ENCODE peak calls at places on chromosomes 5 and 9, in four cellular contexts. One of them, this sample, is unnamed.

GRCh38 chr5:128228506-128228905 is 144.9 kb downstream of the SLC12A2 start:
- DNase-seq in NCI-H1694: peak; percentile 61
- DNase-seq in GM10248: no peak
- DNase-seq in activated T-cell treated with anti-CD3 and anti-CD28 coated beads, Interleukin-2, amount 50 U/mL, for 4 hours: no peak
- DNase-seq in this sample: no peak

GRCh38 chr5:133109655-133110483 is 58.1 kb downstream of the HSPA4 start:
- DNase-seq in NCI-H1694: no peak
- DNase-seq in GM10248: no peak
- DNase-seq in activated T-cell treated with anti-CD3 and anti-CD28 coated beads, Interleukin-2, amount 50 U/mL, for 4 hours: no peak
- DNase-seq in this sample: no peak

GRCh38 chr9:4490705-4491620 is 695 bp downstream of the SLC1A1 start:
- DNase-seq in NCI-H1694: no peak
- DNase-seq in GM10248: peak; percentile 38
- DNase-seq in activated T-cell treated with anti-CD3 and anti-CD28 coated beads, Interleukin-2, amount 50 U/mL, for 4 hours: no peak
- DNase-seq in this sample: no peak

GRCh38 chr5:55679556-55679955 is 32.6 kb downstream of the SLC38A9 start:
- DNase-seq in NCI-H1694: no peak
- DNase-seq in GM10248: no peak
- DNase-seq in activated T-cell treated with anti-CD3 and anti-CD28 coated beads, Interleukin-2, amount 50 U/mL, for 4 hours: no peak
- DNase-seq in this sample: no peak

GRCh38 chr5:106454651-106455415 is 1215.9 kb downstream of the EFNA5 start:
- DNase-seq in NCI-H1694: no peak
- DNase-seq in GM10248: no peak
- DNase-seq in activated T-cell treated with anti-CD3 and anti-CD28 coated beads, Interleukin-2, amount 50 U/mL, for 4 hours: no peak
- DNase-seq in this sample: no peak

GRCh38 chr9:93170571-93170970 is 13.4 kb upstream of the WNK2 start:
- DNase-seq in NCI-H1694: no peak
- DNase-seq in GM10248: no peak
- DNase-seq in activated T-cell treated with anti-CD3 and anti-CD28 coated beads, Interleukin-2, amount 50 U/mL, for 4 hours: no peak
- DNase-seq in this sample: no peak

GRCh38 chr5:134171972-134172371 is 4.8 kb downstream of the SKP1 start:
- DNase-seq in NCI-H1694: no peak
- DNase-seq in GM10248: no peak
- DNase-seq in activated T-cell treated with anti-CD3 and anti-CD28 coated beads, Interleukin-2, amount 50 U/mL, for 4 hours: no peak
- DNase-seq in this sample: no peak

GRCh38 chr5:71013575-71013974 is 11.6 kb downstream of the NAIP start:
- DNase-seq in NCI-H1694: no peak
- DNase-seq in GM10248: no peak
- DNase-seq in activated T-cell treated with anti-CD3 and anti-CD28 coated beads, Interleukin-2, amount 50 U/mL, for 4 hours: no peak
- DNase-seq in this sample: no peak

GRCh38 chr5:151075698-151076331 is 5.0 kb downstream of the TNIP1 start:
- DNase-seq in NCI-H1694: no peak
- DNase-seq in GM10248: no peak
- DNase-seq in activated T-cell treated with anti-CD3 and anti-CD28 coated beads, Interleukin-2, amount 50 U/mL, for 4 hours: no peak
- DNase-seq in this sample: no peak

GRCh38 chr9:93654351-93654961 is 78.1 kb downstream of the PHF2 start:
- DNase-seq in NCI-H1694: no peak
- DNase-seq in GM10248: no peak
- DNase-seq in activated T-cell treated with anti-CD3 and anti-CD28 coated beads, Interleukin-2, amount 50 U/mL, for 4 hours: no peak
- DNase-seq in this sample: no peak

GRCh38 chr9:134314039-134314949 is 12.0 kb upstream of the RXRA start:
- DNase-seq in NCI-H1694: no peak
- DNase-seq in GM10248: no peak
- DNase-seq in activated T-cell treated with anti-CD3 and anti-CD28 coated beads, Interleukin-2, amount 50 U/mL, for 4 hours: no peak
- DNase-seq in this sample: no peak

GRCh38 chr5:15623794-15624193 is 123.8 kb downstream of the FBXL7 start:
- DNase-seq in NCI-H1694: no peak
- DNase-seq in GM10248: no peak
- DNase-seq in activated T-cell treated with anti-CD3 and anti-CD28 coated beads, Interleukin-2, amount 50 U/mL, for 4 hours: no peak
- DNase-seq in this sample: no peak

GRCh38 chr5:82011761-82012160 is 39.9 kb downstream of the ATG10 start:
- DNase-seq in NCI-H1694: no peak
- DNase-seq in GM10248: no peak
- DNase-seq in activated T-cell treated with anti-CD3 and anti-CD28 coated beads, Interleukin-2, amount 50 U/mL, for 4 hours: no peak
- DNase-seq in this sample: no peak

GRCh38 chr5:127055880-127056653 is 17.2 kb downstream of the C5orf63 start:
- DNase-seq in NCI-H1694: no peak
- DNase-seq in GM10248: no peak
- DNase-seq in activated T-cell treated with anti-CD3 and anti-CD28 coated beads, Interleukin-2, amount 50 U/mL, for 4 hours: no peak
- DNase-seq in this sample: no peak

GRCh38 chr5:106730912-106731311 is 939.8 kb downstream of the EFNA5 start:
- DNase-seq in NCI-H1694: no peak
- DNase-seq in GM10248: no peak
- DNase-seq in activated T-cell treated with anti-CD3 and anti-CD28 coated beads, Interleukin-2, amount 50 U/mL, for 4 hours: no peak
- DNase-seq in this sample: no peak

GRCh38 chr5:149799119-149799623 is 69.1 kb downstream of the PPARGC1B start:
- DNase-seq in NCI-H1694: peak; percentile 21
- DNase-seq in GM10248: no peak
- DNase-seq in activated T-cell treated with anti-CD3 and anti-CD28 coated beads, Interleukin-2, amount 50 U/mL, for 4 hours: no peak
- DNase-seq in this sample: peak; percentile 66

GRCh38 chr5:14250094-14250777 is 107.1 kb downstream of the TRIO start:
- DNase-seq in NCI-H1694: peak; percentile 11
- DNase-seq in GM10248: no peak
- DNase-seq in activated T-cell treated with anti-CD3 and anti-CD28 coated beads, Interleukin-2, amount 50 U/mL, for 4 hours: no peak
- DNase-seq in this sample: peak; percentile 35

GRCh38 chr5:73280821-73281746 is 108.1 kb downstream of the TMEM174 start:
- DNase-seq in NCI-H1694: peak; percentile 66
- DNase-seq in GM10248: no peak
- DNase-seq in activated T-cell treated with anti-CD3 and anti-CD28 coated beads, Interleukin-2, amount 50 U/mL, for 4 hours: no peak
- DNase-seq in this sample: peak; percentile 92

GRCh38 chr5:176648467-176649194 is 1.3 kb downstream of the TSPAN17 start:
- DNase-seq in NCI-H1694: no peak
- DNase-seq in GM10248: no peak
- DNase-seq in activated T-cell treated with anti-CD3 and anti-CD28 coated beads, Interleukin-2, amount 50 U/mL, for 4 hours: no peak
- DNase-seq in this sample: no peak

GRCh38 chr5:113293068-113293571 is 141.7 kb downstream of the TSSK1B start:
- DNase-seq in NCI-H1694: no peak
- DNase-seq in GM10248: no peak
- DNase-seq in activated T-cell treated with anti-CD3 and anti-CD28 coated beads, Interleukin-2, amount 50 U/mL, for 4 hours: no peak
- DNase-seq in this sample: no peak